ENCODE peak calls at places on chromosomes 4 and X, in seven cellular contexts. E, L, U, O, M, H and C are unnamed samples.

GRCh38 chr4:74675673-74676279 is 118.5 kb downstream of the BTC start:
- DNase-seq in E (peak; percentile 25), L (peak; percentile 62), U (peak; percentile 69), O (no peak), M (no peak), H (peak; percentile 65), C (no peak)

GRCh38 chr4:120613778-120614177 is 308.7 kb downstream of the PRDM5 start:
- DNase-seq in E (no peak), L (no peak), U (no peak), O (no peak), M (no peak), H (no peak), C (no peak)

GRCh38 chrX:134661295-134661694 is 3.0 kb upstream of the PLAC1 start:
- DNase-seq in E (no peak), L (no peak), U (no peak), O (no peak), M (no peak), H (no peak), C (no peak)

GRCh38 chr4:7679431-7679830 is 244.7 kb upstream of the PSAPL1 start:
- DNase-seq in E (peak; percentile 36), L (no peak), U (no peak), O (no peak), M (no peak), H (no peak), C (no peak)

GRCh38 chr4:148438047-148438446 is 4.2 kb downstream of the NR3C2 start:
- DNase-seq in E (no peak), L (no peak), U (no peak), O (no peak), M (no peak), H (no peak), C (no peak)

GRCh38 chrX:153824348-153824747 is 6.0 kb downstream of the PDZD4 start:
- DNase-seq in E (no peak), L (no peak), U (no peak), O (no peak), M (no peak), H (no peak), C (no peak)

GRCh38 chr4:152696764-152697250 is 17.0 kb upstream of the TMEM154 start:
- DNase-seq in E (no peak), L (peak; percentile 92), U (peak; percentile 43), O (peak; percentile 25), M (peak; percentile 18), H (no peak), C (peak; percentile 75)

GRCh38 chrX:122517781-122518180 is 666.3 kb upstream of the GRIA3 start:
- DNase-seq in E (no peak), L (no peak), U (peak; percentile 2), O (no peak), M (no peak), H (no peak), C (no peak)

GRCh38 chr4:69760455-69760854 is at the start of gene SULT1B1:
- DNase-seq in E (no peak), L (no peak), U (peak; percentile 45), O (no peak), M (peak; percentile 53), H (no peak), C (peak; percentile 46)

GRCh38 chrX:147781844-147782243 is 129.9 kb upstream of the FMR1 start:
- DNase-seq in E (no peak), L (no peak), U (no peak), O (no peak), M (no peak), H (no peak), C (no peak)

GRCh38 chrX:134604701-134605271 is 53.5 kb downstream of the PLAC1 start:
- DNase-seq in E (peak; percentile 39), L (no peak), U (peak; percentile 37), O (no peak), M (no peak), H (no peak), C (no peak)

GRCh38 chr4:56731857-56732256 is 50.8 kb upstream of the HOPX start:
- DNase-seq in E (peak; percentile 24), L (no peak), U (no peak), O (no peak), M (no peak), H (no peak), C (no peak)

GRCh38 chr4:67635331-67635730 is 65.6 kb downstream of the UBA6 start:
- DNase-seq in E (no peak), L (no peak), U (no peak), O (no peak), M (no peak), H (no peak), C (no peak)

GRCh38 chrX:39518451-39519212 is 579.1 kb downstream of the BCOR start:
- DNase-seq in E (no peak), L (no peak), U (no peak), O (no peak), M (no peak), H (no peak), C (no peak)

GRCh38 chr4:22237155-22237751 is 278.6 kb downstream of the ADGRA3 start:
- DNase-seq in E (peak; percentile 84), L (no peak), U (no peak), O (peak; percentile 3), M (peak; percentile 6), H (peak; percentile 39), C (no peak)

GRCh38 chr4:180449395-180449956 is 1793.7 kb upstream of the TENM3 start:
- DNase-seq in E (peak; percentile 81), L (peak; percentile 8), U (peak; percentile 24), O (no peak), M (no peak), H (peak; percentile 73), C (no peak)

GRCh38 chr4:123699823-123700822 is 303.5 kb downstream of the SPRY1 start:
- DNase-seq in E (peak; percentile 32), L (peak; percentile 97), U (peak; percentile 88), O (no peak), M (no peak), H (no peak), C (peak; percentile 91)

GRCh38 chr4:1090465-1091440 is 22.6 kb downstream of the RNF212 start:
- DNase-seq in E (no peak), L (no peak), U (no peak), O (no peak), M (no peak), H (no peak), C (no peak)

GRCh38 chr4:100041646-100042045 is 91.6 kb upstream of the H2AZ1 start:
- DNase-seq in E (no peak), L (no peak), U (no peak), O (no peak), M (no peak), H (no peak), C (no peak)

GRCh38 chrX:71637848-71638247 is 19.5 kb upstream of the CXCR3 start:
- DNase-seq in E (no peak), L (no peak), U (peak; percentile 43), O (no peak), M (no peak), H (no peak), C (peak; percentile 28)

GRCh38 chr4:175871774-175872405 is 59.8 kb upstream of the GPM6A start:
- DNase-seq in E (no peak), L (peak; percentile 22), U (no peak), O (no peak), M (no peak), H (no peak), C (no peak)